ENCODE peak calls at places on chromosomes 13 and 19, in five cellular contexts. U is activated CD4-positive, alpha-beta T cell treated with anti-CD3 and anti-CD28 coated beads, Interleukin-2, amount 10 ng/mL, durations not matched to agents 7 days and 5 days; J is activated T-cell treated with anti-CD3 and anti-CD28 coated beads for 1 hour; M is A673; P is mucosa of descending colon. L is an unnamed sample.

GRCh38 chr13:48437381-48437780 is 24.5 kb upstream of the LPAR6 start:
- DNase-seq in J (no peak), P (no peak), M (peak; percentile 16), U (no peak), L (no peak)

GRCh38 chr13:28566283-28566682 is 71.4 kb upstream of the FLT1 start:
- DNase-seq in M (no peak), J (no peak), U (no peak), P (no peak), L (no peak)

GRCh38 chr19:45767881-45768643 is 990 bp downstream of the SIX5 start:
- DNase-seq in U (no peak), P (peak; percentile 74), M (peak; percentile 69), J (no peak), L (no peak)

GRCh38 chr13:114258589-114258988 is 22.8 kb upstream of the UPF3A start:
- DNase-seq in U (no peak), M (no peak), P (no peak), J (no peak), L (no peak)

GRCh38 chr19:19217110-19217509 is 5.4 kb downstream of the NCAN start:
- DNase-seq in U (no peak), P (no peak), M (no peak), J (no peak), L (no peak)

GRCh38 chr13:27634231-27634630 is 12.5 kb downstream of the POLR1D start:
- DNase-seq in U (no peak), M (no peak), P (no peak), J (no peak), L (no peak)

GRCh38 chr13:106143392-106143791 is 392.1 kb downstream of the EFNB2 start:
- DNase-seq in M (no peak), U (no peak), P (no peak), J (no peak), L (no peak)

GRCh38 chr13:32823597-32823996 is 192.6 kb upstream of the KL start:
- DNase-seq in U (no peak), P (no peak), J (no peak), M (no peak), L (no peak)

GRCh38 chr13:80132741-80133601 is 208.0 kb downstream of the SPRY2 start:
- DNase-seq in J (no peak), P (peak; percentile 79), M (peak; percentile 78), U (no peak), L (no peak)

GRCh38 chr19:37506387-37507166 is at the start of gene ZNF793:
- DNase-seq in M (peak; percentile 15), U (peak; percentile 82), P (peak; percentile 84), J (peak; percentile 68), L (peak; percentile 33)

GRCh38 chr19:33301011-33301899 is 1.1 kb downstream of the CEBPA start:
- DNase-seq in M (no peak), J (no peak), U (no peak), P (peak; percentile 66), L (no peak)

GRCh38 chr19:46147791-46148288 is at the start of gene IGFL2:
- DNase-seq in P (no peak), U (no peak), M (no peak), J (no peak), L (no peak)

GRCh38 chr13:109783815-109784589 is 2.4 kb downstream of the IRS2 start:
- DNase-seq in M (peak; percentile 71), J (no peak), P (peak; percentile 64), U (no peak), L (no peak)

GRCh38 chr19:38736036-38736412 is 8.2 kb downstream of the CAPN12 start:
- DNase-seq in P (peak; percentile 90), U (peak; percentile 46), J (peak; percentile 38), M (no peak), L (peak; percentile 43)

GRCh38 chr13:42816538-42816937 is 35.2 kb downstream of the FAM216B start:
- DNase-seq in U (no peak), P (no peak), J (no peak), M (no peak), L (no peak)

GRCh38 chr19:412356-413355 is 3.7 kb upstream of the C2CD4C start:
- DNase-seq in U (no peak), M (no peak), J (no peak), P (peak; percentile 39), L (no peak)

GRCh38 chr13:95199896-95200295 is 101.4 kb downstream of the ABCC4 start:
- DNase-seq in M (no peak), U (no peak), P (no peak), J (no peak), L (no peak)

GRCh38 chr13:87295636-87296035 is 375.5 kb upstream of the SLITRK5 start:
- DNase-seq in J (no peak), P (no peak), U (no peak), M (no peak), L (no peak)

GRCh38 chr13:75226092-75226491 is 255.9 kb downstream of the TBC1D4 start:
- DNase-seq in U (no peak), P (no peak), M (no peak), J (no peak), L (no peak)

GRCh38 chr19:7868671-7869452 is 5.3 kb downstream of the PRR36 start:
- DNase-seq in U (peak; percentile 79), J (peak; percentile 69), M (peak; percentile 91), P (peak; percentile 87), L (peak; percentile 78)